ENCODE peak calls at places on chromosomes 7 and 10, in four cellular contexts. One of them, this sample, is unnamed.
A peak's percentile ranks its signal among the peaks of the same experiment; 100 is the strongest.

GRCh38 chr10:30036811-30037210 is 22.6 kb downstream of the JCAD start:
- DNase-seq in K562: no peak
- DNase-seq in HepG2: no peak
- DNase-seq in WTC11: no peak
- DNase-seq in this sample: no peak

GRCh38 chr10:13115832-13116793 is 16.1 kb downstream of the OPTN start:
- DNase-seq in K562: no peak
- DNase-seq in HepG2: no peak
- DNase-seq in WTC11: no peak
- DNase-seq in this sample: no peak

GRCh38 chr7:143372070-143372469 is 9.1 kb upstream of the ZYX start:
- DNase-seq in K562: no peak
- DNase-seq in HepG2: no peak
- DNase-seq in WTC11: no peak
- DNase-seq in this sample: no peak

GRCh38 chr10:24428410-24428782 is 219.5 kb downstream of the KIAA1217 start:
- DNase-seq in K562: no peak
- DNase-seq in HepG2: no peak
- DNase-seq in WTC11: no peak
- DNase-seq in this sample: no peak

GRCh38 chr7:27605689-27606269 is 56.9 kb downstream of the HIBADH start:
- DNase-seq in K562: no peak
- DNase-seq in HepG2: peak; percentile 39
- DNase-seq in WTC11: no peak
- DNase-seq in this sample: peak; percentile 9

GRCh38 chr7:32479574-32480200 is 10.5 kb downstream of the LSM5 start:
- DNase-seq in K562: peak; percentile 56
- DNase-seq in HepG2: peak; percentile 54
- DNase-seq in WTC11: no peak
- DNase-seq in this sample: peak; percentile 64

GRCh38 chr10:90592903-90593302 is 264.9 kb downstream of the HTR7 start:
- DNase-seq in K562: no peak
- DNase-seq in HepG2: peak; percentile 42
- DNase-seq in WTC11: peak; percentile 74
- DNase-seq in this sample: peak; percentile 54

GRCh38 chr10:18254086-18254485 is 113.9 kb downstream of the CACNB2 start:
- DNase-seq in K562: no peak
- DNase-seq in HepG2: no peak
- DNase-seq in WTC11: no peak
- DNase-seq in this sample: no peak

GRCh38 chr7:138029941-138030340 is 28.1 kb upstream of the CREB3L2 start:
- DNase-seq in K562: no peak
- DNase-seq in HepG2: no peak
- DNase-seq in WTC11: no peak
- DNase-seq in this sample: no peak

GRCh38 chr7:105985250-105985649 is 22.2 kb downstream of the CDHR3 start:
- DNase-seq in K562: no peak
- DNase-seq in HepG2: no peak
- DNase-seq in WTC11: no peak
- DNase-seq in this sample: no peak

GRCh38 chr10:128078136-128078969 is 47.9 kb downstream of the MKI67 start:
- DNase-seq in K562: peak; percentile 48
- DNase-seq in HepG2: peak; percentile 28
- DNase-seq in WTC11: peak; percentile 75
- DNase-seq in this sample: peak; percentile 80
- TF ChIP-seq ELF4 in K562: no peak
- TF ChIP-seq ELF4 in HepG2: no peak
- TF ChIP-seq ELF4 in WTC11: no peak
- TF ChIP-seq ELF4 in this sample: no peak

DNA sequence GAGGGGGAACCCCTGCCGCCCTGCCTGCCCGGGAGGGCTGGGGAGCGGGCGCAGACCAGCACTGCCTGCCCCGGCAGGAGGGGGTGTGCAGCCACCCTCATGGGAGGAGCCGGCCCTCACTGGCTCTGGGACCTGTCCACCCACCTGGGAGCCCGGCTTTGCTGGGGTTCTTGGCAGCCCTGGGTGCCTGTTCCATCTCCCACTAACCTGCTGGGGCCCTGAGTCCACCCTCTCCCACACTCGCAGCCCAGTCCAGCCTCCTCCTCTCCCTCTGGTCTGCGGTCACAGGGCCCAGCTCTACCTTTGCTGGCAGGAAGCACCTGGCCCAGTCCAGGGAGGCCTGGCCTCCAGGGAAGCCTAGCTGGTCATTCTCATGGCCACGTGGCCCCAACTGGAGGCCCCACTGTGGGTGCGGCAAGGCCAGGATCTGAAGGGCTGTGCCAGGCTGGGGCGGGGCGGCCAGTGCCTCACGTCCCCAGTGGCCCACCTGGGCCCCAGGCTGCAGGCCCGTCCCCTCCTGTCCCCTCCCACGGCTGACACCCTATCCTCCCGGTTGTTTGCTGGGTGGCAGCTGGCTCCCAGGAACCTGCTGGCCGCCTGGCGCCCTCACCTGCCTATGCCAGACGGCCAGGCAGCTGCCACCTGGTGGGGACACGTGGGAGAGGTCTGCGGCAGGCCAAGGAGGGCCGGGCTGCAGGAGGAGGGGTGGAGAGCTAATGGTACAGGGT is at the start of gene TMEM184A:
- DNase-seq in K562: peak; percentile 40
- DNase-seq in HepG2: peak; percentile 89
- DNase-seq in WTC11: peak; percentile 74
- DNase-seq in this sample: peak; percentile 47
- TF ChIP-seq ELF4 in K562: no peak
- TF ChIP-seq ELF4 in HepG2: no peak
- TF ChIP-seq ELF4 in WTC11: no peak
- TF ChIP-seq ELF4 in this sample: no peak

DNA sequence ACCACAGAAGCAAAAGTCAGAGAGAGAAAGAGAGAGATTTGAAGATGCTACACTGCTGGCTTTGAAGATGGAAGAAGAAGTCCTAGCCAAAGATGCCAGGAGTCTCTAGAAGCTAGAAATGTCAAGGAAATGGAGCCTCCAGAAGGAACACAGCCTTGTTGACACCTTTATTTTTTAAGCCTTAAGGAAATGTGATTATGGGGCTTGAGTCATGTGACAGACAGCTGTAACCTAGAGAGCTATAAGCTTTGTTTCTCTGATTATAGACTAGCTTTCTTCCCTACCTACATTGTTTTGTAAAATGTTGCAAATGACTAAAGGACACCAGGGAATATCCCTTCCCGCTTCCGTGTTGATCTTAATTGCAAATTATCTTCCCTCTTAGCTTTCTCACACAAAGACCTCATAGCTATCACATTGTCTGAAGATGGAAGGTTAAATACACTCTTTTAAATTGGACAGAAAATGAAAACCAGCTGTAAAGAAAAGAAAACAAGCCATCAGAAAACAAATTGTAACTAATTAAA is 199.9 kb downstream of the ARHGAP12 start:
- DNase-seq in K562: no peak
- DNase-seq in HepG2: no peak
- DNase-seq in WTC11: no peak
- DNase-seq in this sample: no peak
- TF ChIP-seq ELF4 in K562: no peak
- TF ChIP-seq ELF4 in HepG2: no peak
- TF ChIP-seq ELF4 in WTC11: no peak
- TF ChIP-seq ELF4 in this sample: no peak

DNA sequence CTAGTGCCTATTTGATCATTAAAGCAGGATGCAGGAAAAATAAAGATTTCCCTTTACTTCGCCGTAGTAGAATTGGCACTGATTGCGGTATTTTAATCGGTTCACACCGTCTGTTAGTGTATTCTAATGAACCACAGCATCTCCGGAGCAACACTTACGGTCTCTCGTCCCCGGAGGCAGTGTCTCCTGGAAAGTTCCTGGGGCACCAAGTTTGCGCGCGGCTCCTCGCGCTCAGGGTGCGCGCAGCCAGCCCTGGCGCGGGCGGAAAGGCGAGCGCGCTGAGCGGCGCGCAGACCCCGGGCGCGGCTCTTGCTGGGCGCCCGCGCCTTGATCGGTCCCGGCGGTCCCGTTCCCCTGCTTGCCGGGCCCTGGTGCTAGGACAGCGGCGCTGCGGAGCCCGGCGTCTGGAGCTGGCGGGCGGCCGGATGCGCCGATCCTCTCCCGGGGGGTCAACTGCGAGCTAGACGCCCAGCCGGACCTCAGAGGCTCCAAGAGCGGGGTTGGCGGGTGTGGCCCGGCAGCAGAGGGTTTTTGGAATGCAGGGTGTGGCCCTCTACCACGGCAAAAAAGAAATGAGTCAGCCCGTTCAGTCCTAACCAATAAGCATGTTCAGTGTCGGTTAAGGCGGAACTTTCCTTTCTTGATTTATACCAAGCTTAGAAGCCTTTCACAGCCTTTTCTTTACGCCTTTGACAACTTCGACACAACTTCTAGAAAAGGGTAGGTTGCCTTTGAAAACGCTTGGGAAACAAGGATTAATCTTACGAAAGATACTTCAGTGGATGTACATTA is 166.8 kb upstream of the ASAH2 start:
- DNase-seq in K562: peak; percentile 89
- DNase-seq in HepG2: peak; percentile 31
- DNase-seq in WTC11: peak; percentile 73
- DNase-seq in this sample: peak; percentile 63
- TF ChIP-seq ELF4 in K562: no peak
- TF ChIP-seq ELF4 in HepG2: no peak
- TF ChIP-seq ELF4 in WTC11: no peak
- TF ChIP-seq ELF4 in this sample: no peak

GRCh38 chr7:117872565-117873055 is 631 bp downstream of the CTTNBP2 start:
- DNase-seq in K562: no peak
- DNase-seq in HepG2: no peak
- DNase-seq in WTC11: peak; percentile 27
- DNase-seq in this sample: peak; percentile 20
- TF ChIP-seq ELF4 in K562: no peak
- TF ChIP-seq ELF4 in HepG2: no peak
- TF ChIP-seq ELF4 in WTC11: no peak
- TF ChIP-seq ELF4 in this sample: no peak

DNA sequence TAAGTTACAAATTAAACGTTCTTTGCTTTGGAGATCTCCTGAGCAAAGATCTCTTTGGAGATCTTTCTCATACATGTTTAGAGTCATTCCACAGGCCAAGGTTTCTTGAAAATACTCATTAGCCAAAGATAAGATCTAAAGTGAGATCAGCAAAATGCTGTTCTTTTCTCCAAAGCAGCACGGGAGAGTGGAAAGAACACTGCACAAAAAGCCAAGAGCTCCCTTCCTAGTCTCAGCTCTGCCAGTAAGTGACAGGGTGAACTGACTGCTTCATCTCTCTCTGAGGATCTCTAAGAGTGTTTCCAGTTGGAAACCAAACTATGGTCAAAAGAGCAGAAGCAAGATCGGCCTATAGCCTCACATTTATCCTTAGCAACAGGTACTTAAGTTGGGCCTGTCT is 168.4 kb upstream of the ASAH2 start:
- DNase-seq in K562: no peak
- DNase-seq in HepG2: no peak
- DNase-seq in WTC11: no peak
- DNase-seq in this sample: no peak
- TF ChIP-seq ELF4 in K562: no peak
- TF ChIP-seq ELF4 in HepG2: no peak
- TF ChIP-seq ELF4 in WTC11: no peak
- TF ChIP-seq ELF4 in this sample: no peak

DNA sequence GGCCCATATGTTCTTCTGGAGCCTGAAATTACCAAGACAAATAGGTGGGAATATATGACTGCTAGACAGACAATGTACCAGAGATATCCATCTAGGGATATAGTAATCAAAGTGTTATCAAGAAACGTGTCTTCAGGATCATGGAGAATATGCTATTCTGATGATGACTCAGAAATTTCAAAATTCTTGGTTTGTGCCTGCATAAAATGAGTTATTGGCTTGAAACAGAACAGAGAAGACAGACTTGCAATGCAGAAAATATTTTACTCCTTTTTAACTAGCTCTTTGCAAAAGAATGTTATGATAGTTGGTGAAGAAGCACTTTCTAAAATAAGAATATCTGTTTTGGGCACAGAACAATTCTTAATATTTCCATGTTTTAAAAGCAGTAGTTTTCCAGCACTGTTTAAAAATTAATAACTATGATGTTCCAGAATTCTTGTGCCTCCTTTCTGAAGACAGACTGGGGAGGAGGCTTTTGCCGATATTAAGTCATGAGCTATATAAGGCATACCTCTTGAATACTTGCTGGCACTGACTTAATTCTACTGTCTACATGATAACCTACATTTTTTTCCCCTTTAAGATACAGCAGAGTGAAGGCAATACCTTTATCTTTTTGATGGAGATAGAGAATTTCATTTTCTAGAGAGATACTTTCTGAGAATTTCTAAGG is 34.4 kb upstream of the CABCOCO1 start:
- DNase-seq in K562: no peak
- DNase-seq in HepG2: no peak
- DNase-seq in WTC11: no peak
- DNase-seq in this sample: no peak
- TF ChIP-seq ELF4 in K562: no peak
- TF ChIP-seq ELF4 in HepG2: no peak
- TF ChIP-seq ELF4 in WTC11: no peak
- TF ChIP-seq ELF4 in this sample: no peak

This sample was measured in HEK293T.